ENCODE peak calls at places on chromosome 22, in five cellular contexts. One of them, this sample, is unnamed. For H3K4me1, the result is how much of the 10 kb centered on the place peaks cover.

GRCh38 chr22:42932857-42933782 is 76.0 kb upstream of the ARFGAP3 start:
- DNase-seq in transverse colon: no peak
- DNase-seq in foreskin keratinocyte: no peak
- DNase-seq in PC-3: no peak
- DNase-seq in Panc1: no peak
- DNase-seq in this sample: no peak

GRCh38 chr22:46370584-46371373 is 35.3 kb downstream of the TRMU start:
- DNase-seq in transverse colon: no peak
- DNase-seq in foreskin keratinocyte: no peak
- DNase-seq in PC-3: no peak
- DNase-seq in Panc1: no peak
- DNase-seq in this sample: no peak

GRCh38 chr22:32623943-32624342 is 149.3 kb downstream of the FBXO7 start:
- DNase-seq in transverse colon: peak
- DNase-seq in foreskin keratinocyte: no peak
- DNase-seq in PC-3: no peak
- DNase-seq in Panc1: no peak
- DNase-seq in this sample: no peak

GRCh38 chr22:32079110-32080089 is 36.3 kb downstream of the SLC5A1 start:
- DNase-seq in transverse colon: peak
- DNase-seq in foreskin keratinocyte: peak
- DNase-seq in PC-3: peak
- DNase-seq in Panc1: no peak
- DNase-seq in this sample: peak

GRCh38 chr22:21807545-21807944 is 59.9 kb downstream of the MAPK1 start:
- DNase-seq in transverse colon: no peak
- DNase-seq in foreskin keratinocyte: no peak
- DNase-seq in PC-3: peak
- DNase-seq in Panc1: no peak
- DNase-seq in this sample: no peak

GRCh38 chr22:30425616-30426394 is at the start of gene MTFP1:
- DNase-seq in transverse colon: peak
- DNase-seq in foreskin keratinocyte: peak
- DNase-seq in PC-3: peak
- DNase-seq in Panc1: no peak
- DNase-seq in this sample: peak

GRCh38 chr22:44577391-44578114 is 79.5 kb upstream of the RTL6 start:
- DNase-seq in transverse colon: no peak
- DNase-seq in foreskin keratinocyte: no peak
- DNase-seq in PC-3: no peak
- DNase-seq in Panc1: no peak
- DNase-seq in this sample: no peak

GRCh38 chr22:50700387-50701075 is 27.9 kb downstream of the SHANK3 start:
- DNase-seq in transverse colon: no peak
- DNase-seq in foreskin keratinocyte: no peak
- DNase-seq in PC-3: no peak
- DNase-seq in Panc1: no peak
- DNase-seq in this sample: no peak

GRCh38 chr22:33385611-33386010 is 327.4 kb upstream of the SYN3 start:
- DNase-seq in transverse colon: no peak
- DNase-seq in foreskin keratinocyte: no peak
- DNase-seq in PC-3: no peak
- DNase-seq in Panc1: no peak
- DNase-seq in this sample: no peak

GRCh38 chr22:47340851-47341436 is 578.5 kb downstream of the TBC1D22A start:
- DNase-seq in transverse colon: no peak
- DNase-seq in foreskin keratinocyte: no peak
- DNase-seq in PC-3: peak
- DNase-seq in Panc1: no peak
- DNase-seq in this sample: no peak

GRCh38 chr22:46589141-46589748 is 30.9 kb upstream of the GRAMD4 start:
- DNase-seq in transverse colon: no peak
- DNase-seq in foreskin keratinocyte: no peak
- DNase-seq in PC-3: no peak
- DNase-seq in Panc1: no peak
- DNase-seq in this sample: no peak

GRCh38 chr22:38942702-38943101 is 14.7 kb upstream of the APOBEC3A start:
- DNase-seq in transverse colon: no peak
- DNase-seq in foreskin keratinocyte: no peak
- DNase-seq in PC-3: no peak
- DNase-seq in Panc1: no peak
- DNase-seq in this sample: no peak

GRCh38 chr22:23534201-23534850 is 45.8 kb downstream of the IGLL1 start:
- DNase-seq in transverse colon: no peak
- DNase-seq in foreskin keratinocyte: no peak
- DNase-seq in PC-3: no peak
- DNase-seq in Panc1: no peak
- DNase-seq in this sample: no peak

GRCh38 chr22:27752141-27752540 is 49.4 kb downstream of the MN1 start:
- DNase-seq in transverse colon: no peak
- DNase-seq in foreskin keratinocyte: no peak
- DNase-seq in PC-3: no peak
- DNase-seq in Panc1: no peak
- DNase-seq in this sample: no peak

GRCh38 chr22:23161574-23161973 is 16.3 kb downstream of the RAB36 start:
- DNase-seq in transverse colon: no peak
- DNase-seq in foreskin keratinocyte: no peak
- DNase-seq in PC-3: no peak
- DNase-seq in Panc1: no peak
- DNase-seq in this sample: no peak

GRCh38 chr22:39496131-39496838 is 5.8 kb upstream of the MIEF1 start:
- DNase-seq in transverse colon: peak
- DNase-seq in foreskin keratinocyte: no peak
- DNase-seq in PC-3: peak
- DNase-seq in Panc1: no peak
- DNase-seq in this sample: no peak

GRCh38 chr22:21447694-21448402 is 19.3 kb upstream of the TMEM191C start:
- DNase-seq in transverse colon: no peak
- DNase-seq in foreskin keratinocyte: no peak
- DNase-seq in PC-3: no peak
- DNase-seq in Panc1: no peak
- DNase-seq in this sample: no peak

GRCh38 chr22:29912605-29913398 is 29.8 kb downstream of the MTMR3 start:
- DNase-seq in transverse colon: no peak
- DNase-seq in foreskin keratinocyte: no peak
- DNase-seq in PC-3: peak
- DNase-seq in Panc1: no peak
- DNase-seq in this sample: no peak

GRCh38 chr22:19554834-19555404 is 30.7 kb upstream of the CLDN5 start:
- DNase-seq in transverse colon: no peak
- DNase-seq in foreskin keratinocyte: peak
- DNase-seq in PC-3: peak
- DNase-seq in Panc1: no peak
- DNase-seq in this sample: peak

GRCh38 chr22:45844009-45844408 is 133.0 kb downstream of the WNT7B start:
- DNase-seq in transverse colon: no peak
- DNase-seq in foreskin keratinocyte: no peak
- DNase-seq in PC-3: no peak
- DNase-seq in Panc1: no peak
- DNase-seq in this sample: no peak

GRCh38 chr22:22395230-22395629 is 113.3 kb downstream of the ZNF280B start:
- DNase-seq in transverse colon: no peak
- DNase-seq in foreskin keratinocyte: no peak
- DNase-seq in PC-3: no peak
- DNase-seq in Panc1: no peak
- DNase-seq in this sample: no peak

GRCh38 chr22:23542933-23543332 is 37.2 kb downstream of the IGLL1 start:
- DNase-seq in transverse colon: no peak
- DNase-seq in foreskin keratinocyte: no peak
- DNase-seq in PC-3: peak
- DNase-seq in Panc1: no peak
- DNase-seq in this sample: no peak

GRCh38 chr22:45212992-45213751 is 27.5 kb downstream of the KIAA0930 start:
- DNase-seq in transverse colon: peak
- DNase-seq in foreskin keratinocyte: no peak
- DNase-seq in PC-3: no peak
- DNase-seq in Panc1: no peak
- DNase-seq in this sample: no peak

GRCh38 chr22:27719033-27719341 is 82.6 kb downstream of the MN1 start:
- DNase-seq in transverse colon: no peak
- DNase-seq in foreskin keratinocyte: no peak
- DNase-seq in PC-3: no peak
- DNase-seq in Panc1: no peak
- DNase-seq in this sample: no peak

GRCh38 chr22:45676024-45676423 is 4.4 kb downstream of the ATXN10 start:
- DNase-seq in transverse colon: no peak
- DNase-seq in foreskin keratinocyte: no peak
- DNase-seq in PC-3: no peak
- DNase-seq in Panc1: no peak
- DNase-seq in this sample: no peak

GRCh38 chr22:37633693-37634504 is 5.6 kb upstream of the SH3BP1 start:
- DNase-seq in transverse colon: peak
- DNase-seq in foreskin keratinocyte: no peak
- DNase-seq in PC-3: no peak
- DNase-seq in Panc1: no peak
- DNase-seq in this sample: no peak
- H3K4me1 ChIP-seq in transverse colon: half or more
- H3K4me1 ChIP-seq in foreskin keratinocyte: under half
- H3K4me1 ChIP-seq in PC-3: under half
- H3K4me1 ChIP-seq in Panc1: under half
- H3K4me1 ChIP-seq in this sample: under half

GRCh38 chr22:17982572-17983141 is 41.7 kb downstream of the MICAL3 start:
- DNase-seq in transverse colon: no peak
- DNase-seq in foreskin keratinocyte: no peak
- DNase-seq in PC-3: no peak
- DNase-seq in Panc1: no peak
- DNase-seq in this sample: no peak

GRCh38 chr22:17988800-17989513 is 35.4 kb downstream of the MICAL3 start:
- DNase-seq in transverse colon: no peak
- DNase-seq in foreskin keratinocyte: no peak
- DNase-seq in PC-3: no peak
- DNase-seq in Panc1: no peak
- DNase-seq in this sample: no peak

GRCh38 chr22:17984114-17984513 is 40.2 kb downstream of the MICAL3 start:
- DNase-seq in transverse colon: no peak
- DNase-seq in foreskin keratinocyte: no peak
- DNase-seq in PC-3: peak
- DNase-seq in Panc1: no peak
- DNase-seq in this sample: no peak

GRCh38 chr22:17981497-17981896 is 42.9 kb downstream of the MICAL3 start:
- DNase-seq in transverse colon: no peak
- DNase-seq in foreskin keratinocyte: no peak
- DNase-seq in PC-3: no peak
- DNase-seq in Panc1: no peak
- DNase-seq in this sample: no peak

DNA sequence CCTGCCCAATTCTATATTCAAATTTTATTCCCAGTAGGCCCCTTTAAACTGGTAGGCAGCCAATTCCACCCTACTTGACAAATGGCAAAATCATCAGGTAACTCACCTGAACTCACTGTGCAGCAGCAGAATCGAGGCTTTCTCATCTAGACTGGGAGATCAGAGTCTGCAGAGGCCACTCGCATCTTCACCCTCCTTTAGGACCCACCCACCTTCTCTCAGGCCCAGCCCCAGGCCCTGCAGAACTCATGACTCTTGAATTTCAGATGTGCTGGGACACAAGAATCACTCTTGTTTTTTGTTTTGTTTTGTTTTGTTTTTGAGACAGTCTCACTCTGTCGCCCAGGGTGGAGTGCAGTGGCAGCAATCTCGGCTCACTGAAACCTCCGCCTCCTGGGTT is 38.8 kb downstream of the MICAL3 start:
- DNase-seq in transverse colon: no peak
- DNase-seq in foreskin keratinocyte: no peak
- DNase-seq in PC-3: no peak
- DNase-seq in Panc1: no peak
- DNase-seq in this sample: no peak
- H3K4me1 ChIP-seq in transverse colon: under half
- H3K4me1 ChIP-seq in foreskin keratinocyte: under half
- H3K4me1 ChIP-seq in PC-3: under half
- H3K4me1 ChIP-seq in Panc1: under half
- H3K4me1 ChIP-seq in this sample: under half

GRCh38 chr22:24957043-24957442 is 4.5 kb downstream of the KIAA1671 start:
- DNase-seq in transverse colon: no peak
- DNase-seq in foreskin keratinocyte: no peak
- DNase-seq in PC-3: no peak
- DNase-seq in Panc1: no peak
- DNase-seq in this sample: no peak
- H3K4me1 ChIP-seq in transverse colon: under half
- H3K4me1 ChIP-seq in foreskin keratinocyte: under half
- H3K4me1 ChIP-seq in PC-3: under half
- H3K4me1 ChIP-seq in Panc1: under half
- H3K4me1 ChIP-seq in this sample: under half

GRCh38 chr22:40594346-40594745 is 42.2 kb downstream of the MRTFA start:
- DNase-seq in transverse colon: no peak
- DNase-seq in foreskin keratinocyte: no peak
- DNase-seq in PC-3: no peak
- DNase-seq in Panc1: no peak
- DNase-seq in this sample: no peak

GRCh38 chr22:40594924-40595323 is 41.6 kb downstream of the MRTFA start:
- DNase-seq in transverse colon: no peak
- DNase-seq in foreskin keratinocyte: no peak
- DNase-seq in PC-3: no peak
- DNase-seq in Panc1: no peak
- DNase-seq in this sample: no peak

GRCh38 chr22:40593460-40594273 is 42.9 kb downstream of the MRTFA start:
- DNase-seq in transverse colon: no peak
- DNase-seq in foreskin keratinocyte: no peak
- DNase-seq in PC-3: no peak
- DNase-seq in Panc1: no peak
- DNase-seq in this sample: no peak

GRCh38 chr22:40595497-40596234 is 40.9 kb downstream of the MRTFA start:
- DNase-seq in transverse colon: no peak
- DNase-seq in foreskin keratinocyte: no peak
- DNase-seq in PC-3: no peak
- DNase-seq in Panc1: no peak
- DNase-seq in this sample: no peak

GRCh38 chr22:40592352-40593113 is 44.0 kb downstream of the MRTFA start:
- DNase-seq in transverse colon: peak
- DNase-seq in foreskin keratinocyte: no peak
- DNase-seq in PC-3: no peak
- DNase-seq in Panc1: no peak
- DNase-seq in this sample: no peak
- H3K4me1 ChIP-seq in transverse colon: under half
- H3K4me1 ChIP-seq in foreskin keratinocyte: under half
- H3K4me1 ChIP-seq in PC-3: under half
- H3K4me1 ChIP-seq in Panc1: under half
- H3K4me1 ChIP-seq in this sample: under half

GRCh38 chr22:28817919-28818859 is 17.8 kb upstream of the XBP1 start:
- DNase-seq in transverse colon: peak
- DNase-seq in foreskin keratinocyte: no peak
- DNase-seq in PC-3: peak
- DNase-seq in Panc1: no peak
- DNase-seq in this sample: no peak
- H3K4me1 ChIP-seq in transverse colon: under half
- H3K4me1 ChIP-seq in foreskin keratinocyte: under half
- H3K4me1 ChIP-seq in PC-3: under half
- H3K4me1 ChIP-seq in Panc1: under half
- H3K4me1 ChIP-seq in this sample: under half

This sample was measured in NT2/D1.